ENCODE peak calls at places on chromosome 18, in seven cellular contexts. One of them, this sample, is unnamed.

GRCh38 chr18:49392352-49392751 is 68.1 kb downstream of the DYM start:
- DNase-seq in activated CD4-positive, alpha-beta T cell treated with anti-CD3 and anti-CD28 coated beads, Interleukin-2, amount 50 U/mL, for 24 hours: no peak
- DNase-seq in T-cell: no peak
- DNase-seq in KG1: no peak
- DNase-seq in RKO: no peak
- DNase-seq in left kidney: no peak
- DNase-seq in occipital lobe: no peak
- DNase-seq in this sample: no peak

GRCh38 chr18:49890041-49890440 is 76.7 kb upstream of the ACAA2 start:
- DNase-seq in activated CD4-positive, alpha-beta T cell treated with anti-CD3 and anti-CD28 coated beads, Interleukin-2, amount 50 U/mL, for 24 hours: no peak
- DNase-seq in T-cell: no peak
- DNase-seq in KG1: no peak
- DNase-seq in RKO: no peak
- DNase-seq in left kidney: no peak
- DNase-seq in occipital lobe: no peak
- DNase-seq in this sample: no peak

GRCh38 chr18:63850010-63850409 is 37.5 kb upstream of the SERPINB2 start:
- DNase-seq in activated CD4-positive, alpha-beta T cell treated with anti-CD3 and anti-CD28 coated beads, Interleukin-2, amount 50 U/mL, for 24 hours: no peak
- DNase-seq in T-cell: no peak
- DNase-seq in KG1: no peak
- DNase-seq in RKO: peak; percentile 52
- DNase-seq in left kidney: peak; percentile 57
- DNase-seq in occipital lobe: no peak
- DNase-seq in this sample: peak; percentile 30

GRCh38 chr18:50218432-50219197 is 23.7 kb upstream of the MYO5B start:
- DNase-seq in activated CD4-positive, alpha-beta T cell treated with anti-CD3 and anti-CD28 coated beads, Interleukin-2, amount 50 U/mL, for 24 hours: no peak
- DNase-seq in T-cell: peak; percentile 18
- DNase-seq in KG1: no peak
- DNase-seq in RKO: peak; percentile 5
- DNase-seq in left kidney: peak; percentile 46
- DNase-seq in occipital lobe: no peak
- DNase-seq in this sample: peak; percentile 36

GRCh38 chr18:8946046-8946838 is 156.3 kb upstream of the NDUFV2 start:
- DNase-seq in activated CD4-positive, alpha-beta T cell treated with anti-CD3 and anti-CD28 coated beads, Interleukin-2, amount 50 U/mL, for 24 hours: no peak
- DNase-seq in T-cell: no peak
- DNase-seq in KG1: no peak
- DNase-seq in RKO: peak; percentile 80
- DNase-seq in left kidney: no peak
- DNase-seq in occipital lobe: no peak
- DNase-seq in this sample: peak; percentile 99

GRCh38 chr18:76977681-76978234 is 154.8 kb downstream of the MBP start:
- DNase-seq in activated CD4-positive, alpha-beta T cell treated with anti-CD3 and anti-CD28 coated beads, Interleukin-2, amount 50 U/mL, for 24 hours: no peak
- DNase-seq in T-cell: no peak
- DNase-seq in KG1: no peak
- DNase-seq in RKO: no peak
- DNase-seq in left kidney: no peak
- DNase-seq in occipital lobe: no peak
- DNase-seq in this sample: no peak

GRCh38 chr18:77749189-77749588 is 499.5 kb downstream of the GALR1 start:
- DNase-seq in activated CD4-positive, alpha-beta T cell treated with anti-CD3 and anti-CD28 coated beads, Interleukin-2, amount 50 U/mL, for 24 hours: no peak
- DNase-seq in T-cell: no peak
- DNase-seq in KG1: no peak
- DNase-seq in RKO: no peak
- DNase-seq in left kidney: peak; percentile 47
- DNase-seq in occipital lobe: no peak
- DNase-seq in this sample: no peak

GRCh38 chr18:27061488-27062095 is 123.5 kb downstream of the CHST9 start:
- DNase-seq in activated CD4-positive, alpha-beta T cell treated with anti-CD3 and anti-CD28 coated beads, Interleukin-2, amount 50 U/mL, for 24 hours: no peak
- DNase-seq in T-cell: no peak
- DNase-seq in KG1: no peak
- DNase-seq in RKO: no peak
- DNase-seq in left kidney: no peak
- DNase-seq in occipital lobe: no peak
- DNase-seq in this sample: no peak

GRCh38 chr18:8298186-8298585 is 311.1 kb upstream of the RAB12 start:
- DNase-seq in activated CD4-positive, alpha-beta T cell treated with anti-CD3 and anti-CD28 coated beads, Interleukin-2, amount 50 U/mL, for 24 hours: no peak
- DNase-seq in T-cell: no peak
- DNase-seq in KG1: no peak
- DNase-seq in RKO: no peak
- DNase-seq in left kidney: no peak
- DNase-seq in occipital lobe: no peak
- DNase-seq in this sample: no peak

GRCh38 chr18:12086677-12087482 is 6.8 kb upstream of the ANKRD62 start:
- DNase-seq in activated CD4-positive, alpha-beta T cell treated with anti-CD3 and anti-CD28 coated beads, Interleukin-2, amount 50 U/mL, for 24 hours: no peak
- DNase-seq in T-cell: no peak
- DNase-seq in KG1: no peak
- DNase-seq in RKO: no peak
- DNase-seq in left kidney: no peak
- DNase-seq in occipital lobe: no peak
- DNase-seq in this sample: no peak